ENCODE peak calls at places on chromosomes 13 and 19, in nine cellular contexts. B is iPS DF 6.9; I is CD4-positive, alpha-beta memory T cell; P is psoas muscle; V is astrocyte of the spinal cord; A is fibroblast of the aortic adventitia; X is cardiac muscle cell; G is retinal pigment epithelial cell; L is BJ. N is an unnamed sample.

GRCh38 chr19:16412596-16413355 is 59.0 kb downstream of the EPS15L1 start:
- DNase-seq in B (no peak), P (peak; percentile 34), G (no peak), L (no peak), V (no peak), I (no peak), A (no peak), X (no peak), N (no peak)

GRCh38 chr19:50759886-50760285 is 10.4 kb upstream of the GPR32 start:
- DNase-seq in V (no peak), X (no peak), I (no peak), G (no peak), A (peak; percentile 15), B (no peak), P (no peak), L (no peak), N (peak; percentile 68)

GRCh38 chr19:7526093-7526929 is 3.9 kb downstream of the MCOLN1 start:
- DNase-seq in L (no peak), A (no peak), V (no peak), P (no peak), X (no peak), B (no peak), I (no peak), G (no peak), N (no peak)

GRCh38 chr13:29681859-29682258 is 86.4 kb upstream of the SLC7A1 start:
- DNase-seq in B (no peak), A (no peak), P (no peak), L (no peak), V (no peak), I (no peak), X (no peak), G (no peak), N (no peak)

GRCh38 chr19:19315444-19315843 is 4.9 kb downstream of the SUGP1 start:
- DNase-seq in V (no peak), X (no peak), P (no peak), B (no peak), I (no peak), A (no peak), G (no peak), L (no peak), N (no peak)

GRCh38 chr13:19172007-19172646 is 9.5 kb downstream of the TUBA3C start:
- DNase-seq in L (no peak), A (no peak), B (no peak), X (no peak), V (no peak), P (no peak), I (no peak), G (no peak), N (no peak)

GRCh38 chr19:42563352-42564210 is 31.1 kb downstream of the CEACAM8 start:
- DNase-seq in L (no peak), V (peak; percentile 29), X (peak; percentile 73), A (peak; percentile 48), G (no peak), B (no peak), P (no peak), I (no peak), N (peak; percentile 27)

GRCh38 chr13:94199135-94199534 is 280.3 kb downstream of the DCT start:
- DNase-seq in X (no peak), G (no peak), L (no peak), I (no peak), A (no peak), B (no peak), V (peak; percentile 6), P (no peak), N (no peak)

GRCh38 chr19:45376045-45376724 is 5.8 kb upstream of the ERCC2 start:
- DNase-seq in I (no peak), L (peak; percentile 89), G (peak; percentile 80), A (peak; percentile 98), V (peak; percentile 87), P (no peak), X (peak; percentile 54), B (peak; percentile 79), N (no peak)

GRCh38 chr13:29771247-29771646 is 79.2 kb downstream of the UBL3 start:
- DNase-seq in B (no peak), I (no peak), G (peak; percentile 4), A (peak; percentile 70), P (no peak), V (peak; percentile 54), X (peak; percentile 8), L (no peak), N (peak; percentile 25)

GRCh38 chr13:106233336-106233735 is 302.1 kb downstream of the EFNB2 start:
- DNase-seq in A (no peak), G (no peak), I (no peak), V (no peak), X (no peak), B (no peak), L (no peak), P (no peak), N (no peak)

GRCh38 chr13:25300861-25301346 is 521 bp upstream of the NUP58 start:
- DNase-seq in V (no peak), L (no peak), B (no peak), I (peak; percentile 41), A (no peak), P (peak; percentile 58), X (no peak), G (no peak), N (no peak)

GRCh38 chr19:55585658-55586339 is 5.2 kb upstream of the ZNF579 start:
- DNase-seq in A (peak; percentile 58), P (peak; percentile 81), B (no peak), I (peak; percentile 53), X (peak; percentile 87), V (peak; percentile 84), L (no peak), G (peak; percentile 90), N (peak; percentile 78)
- H3K4me3 ChIP-seq in A (peak overlapping the region; percentile 48), P (peak overlapping the region; percentile 64), B (peak overlapping the region; percentile 50), I (peak overlapping the region; percentile 10), X (peak overlapping the region; percentile 34), V (peak overlapping the region; percentile 29), L (peak overlapping the region; percentile 34), G (peak overlapping the region; percentile 30), N (peak overlapping the region; percentile 55)

GRCh38 chr13:92676246-92676645 is 550.4 kb upstream of the GPC6 start:
- DNase-seq in I (no peak), B (no peak), V (no peak), G (no peak), P (no peak), X (no peak), A (no peak), L (no peak), N (no peak)
- H3K4me3 ChIP-seq in I (no peak overlapping the region), B (no peak overlapping the region), V (no peak overlapping the region), G (no peak overlapping the region), P (no peak overlapping the region), X (no peak overlapping the region), A (no peak overlapping the region), L (no peak overlapping the region), N (no peak overlapping the region)

GRCh38 chr19:12596485-12596884 is 14.1 kb downstream of the ZNF490 start:
- DNase-seq in A (no peak), G (no peak), X (no peak), L (no peak), V (no peak), B (no peak), I (no peak), P (no peak), N (no peak)

GRCh38 chr19:12597594-12597993 is 13.0 kb downstream of the ZNF490 start:
- DNase-seq in G (no peak), X (no peak), L (no peak), V (no peak), P (no peak), A (no peak), I (no peak), B (no peak), N (no peak)

GRCh38 chr19:12596927-12597548 is 13.6 kb downstream of the ZNF490 start:
- DNase-seq in B (no peak), P (no peak), G (no peak), A (no peak), X (no peak), V (no peak), L (no peak), I (no peak), N (no peak)
- H3K4me3 ChIP-seq in B (no peak overlapping the region), P (no peak overlapping the region), G (peak overlapping the region; percentile 27), A (no peak overlapping the region), X (no peak overlapping the region), V (no peak overlapping the region), L (no peak overlapping the region), I (no peak overlapping the region), N (no peak overlapping the region)

DNA sequence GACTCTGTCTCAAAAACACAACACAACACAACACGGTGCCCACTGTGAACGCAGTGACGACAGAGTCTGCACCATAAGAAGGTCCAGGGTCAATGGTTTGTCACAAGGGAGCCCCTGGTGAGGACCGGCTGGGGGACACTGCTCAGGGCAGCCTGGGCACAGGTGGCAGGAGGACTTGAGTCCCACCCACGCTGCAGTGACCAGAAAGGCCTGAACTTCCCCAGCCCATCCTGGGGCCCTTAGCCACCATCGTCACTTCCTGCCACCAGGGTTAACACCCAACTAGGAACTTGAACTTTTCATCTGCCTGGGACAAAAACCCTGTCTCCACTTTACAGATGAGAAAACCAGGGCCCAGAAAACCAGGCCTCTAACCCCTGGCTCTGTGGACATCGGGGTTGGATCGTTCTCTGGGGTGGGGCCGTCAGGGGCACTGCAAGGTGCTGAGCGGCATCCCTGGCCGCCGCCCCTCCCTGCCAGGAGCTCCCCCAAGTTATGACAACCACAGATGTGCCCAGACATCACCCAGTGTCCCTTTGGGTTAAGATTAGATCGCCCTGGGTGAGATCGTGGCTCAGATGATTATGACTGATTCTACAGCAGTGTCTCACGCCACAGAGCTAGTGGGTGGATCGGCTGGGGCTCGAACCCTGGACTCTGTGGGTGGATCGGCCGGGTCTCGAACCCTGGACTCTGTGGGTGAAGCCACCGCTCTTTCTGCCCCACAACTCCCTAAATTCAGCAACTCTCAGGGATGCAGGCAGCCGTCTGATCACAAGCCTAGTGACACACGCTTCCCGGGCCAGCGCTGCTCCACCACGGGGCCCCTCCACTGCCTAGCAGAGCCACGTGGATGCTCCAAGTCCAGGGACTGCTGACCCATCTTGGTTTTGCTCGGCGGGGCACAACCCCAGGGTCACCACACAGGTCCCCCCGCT is 14.0 kb downstream of the MOB3A start:
- DNase-seq in L (no peak), I (peak; percentile 85), V (no peak), P (peak; percentile 62), B (no peak), A (no peak), G (no peak), X (no peak), N (peak; percentile 39)
- H3K4me3 ChIP-seq in L (no peak overlapping the region), I (peak overlapping the region; percentile 80), V (no peak overlapping the region), P (no peak overlapping the region), B (no peak overlapping the region), A (no peak overlapping the region), G (no peak overlapping the region), X (no peak overlapping the region), N (peak overlapping the region; percentile 72)

GRCh38 chr13:33723772-33724435 is 94.0 kb upstream of the RFC3 start:
- DNase-seq in X (peak; percentile 84), P (peak; percentile 62), I (peak; percentile 74), B (peak; percentile 88), L (no peak), G (peak; percentile 58), A (peak; percentile 92), V (peak; percentile 82), N (peak; percentile 55)
- H3K4me3 ChIP-seq in X (no peak overlapping the region), P (no peak overlapping the region), I (no peak overlapping the region), B (no peak overlapping the region), L (no peak overlapping the region), G (no peak overlapping the region), A (no peak overlapping the region), V (no peak overlapping the region), N (no peak overlapping the region)

N was measured in Jurkat, Clone E6-1.